ENCODE peak calls at places on chromosomes 7 and 10, in five cellular contexts. J, K, M, B and P are unnamed samples.

GRCh38 chr10:35223016-35223415 is 96.4 kb downstream of the CREM start:
- DNase-seq in M (no peak), J (no peak), B (no peak), K (no peak), P (no peak)

GRCh38 chr7:37211097-37211496 is 237.6 kb downstream of the ELMO1 start:
- DNase-seq in M (peak; percentile 37), B (peak; percentile 72), J (no peak), K (peak; percentile 57), P (no peak)

GRCh38 chr10:33113111-33113856 is 155.3 kb upstream of the ITGB1 start:
- DNase-seq in J (no peak), K (peak; percentile 85), M (peak; percentile 91), B (peak; percentile 87), P (no peak)

GRCh38 chr10:69073731-69074130 is 14.2 kb upstream of the SRGN start:
- DNase-seq in B (no peak), K (no peak), M (no peak), J (no peak), P (no peak)

GRCh38 chr7:48251766-48252165 is 80.5 kb downstream of the ABCA13 start:
- DNase-seq in J (no peak), B (peak; percentile 68), K (no peak), M (peak; percentile 59), P (no peak)

GRCh38 chr7:33108591-33108930 is 643 bp downstream of the RP9 start:
- DNase-seq in M (no peak), B (no peak), K (no peak), J (no peak), P (peak; percentile 11)

GRCh38 chr7:27112960-27113949 is 10.8 kb upstream of the HOXA2 start:
- DNase-seq in B (peak; percentile 94), J (peak; percentile 60), K (no peak), M (peak; percentile 95), P (no peak)

GRCh38 chr10:43078986-43079273 is 2.1 kb downstream of the RET start:
- DNase-seq in M (no peak), K (peak; percentile 35), B (no peak), J (no peak), P (no peak)

GRCh38 chr7:5139998-5140397 is 50.0 kb upstream of the WIPI2 start:
- DNase-seq in M (peak; percentile 9), J (peak; percentile 39), B (peak; percentile 3), K (peak; percentile 41), P (peak; percentile 14)

GRCh38 chr7:104967595-104967994 is 46.4 kb upstream of the KMT2E start:
- DNase-seq in M (peak; percentile 70), B (peak; percentile 92), J (no peak), K (peak; percentile 61), P (peak; percentile 87)

GRCh38 chr10:97830064-97830463 is 19.6 kb upstream of the GOLGA7B start:
- DNase-seq in M (no peak), K (no peak), B (no peak), J (no peak), P (no peak)

GRCh38 chr7:121530251-121531174 is 134.4 kb upstream of the FAM3C start:
- DNase-seq in M (peak; percentile 81), B (peak; percentile 100), J (peak; percentile 100), K (peak; percentile 95), P (peak; percentile 84)

GRCh38 chr7:106110885-106111670 is 1.0 kb downstream of the SYPL1 start:
- DNase-seq in K (peak; percentile 59), B (peak; percentile 30), M (no peak), J (no peak), P (no peak)

GRCh38 chr10:23095966-23096813 is 811 bp downstream of the MSRB2 start:
- DNase-seq in B (peak; percentile 64), K (peak; percentile 85), J (no peak), M (peak; percentile 58), P (peak; percentile 38)

GRCh38 chr7:100914879-100915442 is 19.3 kb upstream of the ACHE start:
- DNase-seq in M (no peak), B (no peak), J (no peak), K (peak; percentile 42), P (peak; percentile 52)

GRCh38 chr7:14024406-14024805 is 34.9 kb upstream of the ETV1 start:
- DNase-seq in J (no peak), K (no peak), B (peak; percentile 12), M (no peak), P (no peak)

GRCh38 chr7:48875300-48875916 is 48.9 kb upstream of the CDC14C start:
- DNase-seq in J (no peak), K (peak; percentile 43), B (peak; percentile 15), M (no peak), P (peak; percentile 12)

GRCh38 chr10:12243860-12244620 is 48.1 kb downstream of the CDC123 start:
- DNase-seq in K (no peak), B (no peak), J (no peak), M (no peak), P (no peak)

GRCh38 chr10:6503171-6503570 is 76.9 kb downstream of the PRKCQ start:
- DNase-seq in B (no peak), K (no peak), M (no peak), J (no peak), P (no peak)

GRCh38 chr10:6501931-6502330 is 78.1 kb downstream of the PRKCQ start:
- DNase-seq in B (peak; percentile 1), K (no peak), M (no peak), J (no peak), P (no peak)

GRCh38 chr10:6507311-6507710 is 72.8 kb downstream of the PRKCQ start:
- DNase-seq in J (no peak), B (no peak), K (no peak), M (no peak), P (no peak)

GRCh38 chr10:6504296-6504695 is 75.8 kb downstream of the PRKCQ start:
- DNase-seq in K (no peak), B (no peak), J (no peak), M (no peak), P (no peak)

DNA sequence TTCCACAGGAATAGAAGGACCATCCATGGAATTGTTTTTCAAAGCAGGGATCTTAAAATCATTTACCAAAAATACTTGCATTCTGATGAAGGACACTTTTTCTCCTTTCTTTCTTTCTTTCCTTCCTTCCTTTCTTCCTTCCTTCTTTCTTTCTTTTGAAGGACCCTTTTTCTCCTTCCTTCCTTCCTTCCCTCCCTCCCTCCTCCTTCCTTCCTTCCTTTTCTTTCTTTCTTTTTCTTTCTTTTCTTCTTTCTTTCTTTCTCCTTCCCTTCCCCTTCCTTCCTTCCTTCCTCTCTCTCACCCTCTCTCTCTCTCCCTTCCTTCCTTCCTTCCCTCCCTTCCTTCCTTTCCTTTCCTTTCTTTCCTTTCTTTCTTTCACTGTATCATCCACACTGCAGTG is 74.8 kb downstream of the PRKCQ start:
- DNase-seq in B (no peak), M (no peak), J (no peak), K (no peak), P (no peak)
- H3K9me3 ChIP-seq in B (no peaks in the 10 kb centered on the region), M (no peaks in the 10 kb centered on the region), J (no peaks in the 10 kb centered on the region), K (no peaks in the 10 kb centered on the region), P (no peaks in the 10 kb centered on the region)

GRCh38 chr7:157603716-157604115 is 266.9 kb downstream of the DNAJB6 start:
- DNase-seq in M (no peak), J (no peak), K (no peak), B (no peak), P (no peak)

GRCh38 chr7:157601530-157601929 is 264.7 kb downstream of the DNAJB6 start:
- DNase-seq in K (no peak), M (no peak), J (no peak), B (peak; percentile 13), P (no peak)

GRCh38 chr7:157603005-157603404 is 266.2 kb downstream of the DNAJB6 start:
- DNase-seq in J (no peak), M (no peak), K (no peak), B (no peak), P (no peak)

GRCh38 chr7:157602581-157602980 is 265.8 kb downstream of the DNAJB6 start:
- DNase-seq in M (no peak), B (no peak), J (no peak), K (no peak), P (no peak)

DNA sequence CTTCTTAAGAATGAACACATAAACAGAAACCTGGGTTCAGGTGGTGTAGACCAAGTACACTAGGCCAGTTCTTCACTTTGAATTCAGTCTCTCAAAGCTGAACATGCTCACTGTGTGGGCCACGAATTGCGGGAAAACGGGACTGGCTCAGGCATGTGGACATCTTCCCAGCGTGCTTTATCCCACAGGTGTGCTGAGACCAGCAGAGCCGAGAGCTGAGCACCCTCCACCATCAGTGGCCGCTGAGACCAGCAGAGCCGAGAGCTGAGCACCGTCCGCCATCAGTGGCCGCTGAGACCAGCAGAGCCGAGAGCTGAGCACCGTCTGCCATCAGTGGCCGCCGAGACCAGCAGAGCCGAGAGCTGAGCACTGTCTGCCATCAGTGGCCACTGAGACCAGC is 265.4 kb downstream of the DNAJB6 start:
- DNase-seq in M (no peak), J (no peak), K (no peak), B (no peak), P (no peak)
- H3K9me3 ChIP-seq in M (peaks cover 49% of the 10 kb centered on the region), J (no peaks in the 10 kb centered on the region), K (no peaks in the 10 kb centered on the region), B (no peaks in the 10 kb centered on the region), P (no peaks in the 10 kb centered on the region)

GRCh38 chr7:158542651-158543400 is 44.8 kb downstream of the PTPRN2 start:
- DNase-seq in B (no peak), M (no peak), J (no peak), K (no peak), P (no peak)

GRCh38 chr7:158543401-158543680 is 44.3 kb downstream of the PTPRN2 start:
- DNase-seq in B (no peak), M (no peak), J (no peak), K (no peak), P (no peak)

GRCh38 chr7:158541330-158542010 is 46.2 kb downstream of the PTPRN2 start:
- DNase-seq in M (no peak), B (no peak), J (no peak), K (no peak), P (no peak)

GRCh38 chr7:158544708-158545107 is 42.9 kb downstream of the PTPRN2 start:
- DNase-seq in B (no peak), K (no peak), M (no peak), J (no peak), P (no peak)

DNA sequence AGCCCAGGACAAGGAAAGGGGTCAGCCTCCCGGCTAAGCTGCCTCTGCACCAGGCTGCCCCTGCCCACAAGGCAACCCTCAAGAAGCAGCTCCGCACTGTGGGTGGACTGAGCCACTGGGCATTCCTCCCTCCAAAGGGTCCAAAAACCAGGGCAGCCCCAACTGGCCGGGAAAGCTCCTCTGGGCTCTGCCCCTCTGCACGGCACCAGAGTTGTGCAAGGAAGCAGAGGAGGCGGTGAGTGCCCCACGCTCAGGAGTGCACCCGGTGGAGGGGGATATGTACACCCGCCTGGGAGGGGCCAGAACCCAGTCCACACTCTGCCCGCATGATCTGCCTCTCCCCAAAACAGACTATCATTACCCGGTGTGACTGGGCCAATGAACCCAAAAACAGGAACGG is 43.8 kb downstream of the PTPRN2 start:
- DNase-seq in J (no peak), M (no peak), B (no peak), K (no peak), P (no peak)
- H3K9me3 ChIP-seq in J (no peaks in the 10 kb centered on the region), M (peaks cover 45% of the 10 kb centered on the region), B (no peaks in the 10 kb centered on the region), K (no peaks in the 10 kb centered on the region), P (no peaks in the 10 kb centered on the region)

GRCh38 chr7:65002972-65003585 is 3.4 kb downstream of the ERV3-1 start:
- DNase-seq in J (no peak), M (no peak), B (no peak), K (no peak), P (no peak)

GRCh38 chr7:64999165-65000004 is 7.1 kb downstream of the ERV3-1 start:
- DNase-seq in B (peak; percentile 94), M (peak; percentile 53), J (no peak), K (no peak), P (no peak)

GRCh38 chr7:65004575-65004974 is 1.9 kb downstream of the ERV3-1 start:
- DNase-seq in M (no peak), B (no peak), J (no peak), K (no peak), P (no peak)

GRCh38 chr7:64998865-64999164 is 7.7 kb downstream of the ERV3-1 start:
- DNase-seq in B (no peak), K (no peak), M (no peak), J (no peak), P (no peak)

GRCh38 chr7:65001291-65001814 is 5.1 kb downstream of the ERV3-1 start:
- DNase-seq in B (peak; percentile 67), J (no peak), K (no peak), M (no peak), P (no peak)
- H3K9me3 ChIP-seq in B (no peaks in the 10 kb centered on the region), J (peaks cover 6% of the 10 kb centered on the region), K (no peaks in the 10 kb centered on the region), M (peaks cover 38% of the 10 kb centered on the region), P (peaks cover 55% of the 10 kb centered on the region)